ENCODE peak calls at places on chromosomes 1 and 21, in four cellular contexts. Y is A673, S is hepatocyte, D is fibroblast of mammary gland. I is an unnamed sample.
A peak's percentile ranks its signal among the peaks of the same experiment; 100 is the strongest.

GRCh38 chr21:28374881-28375280 is 617.8 kb downstream of the LTN1 start:
- DNase-seq in D (no peak), S (no peak), Y (no peak), I (no peak)

GRCh38 chr1:231970684-231971083 is 344.1 kb downstream of the DISC1 start:
- DNase-seq in S (no peak), D (no peak), Y (peak; percentile 40), I (no peak)

GRCh38 chr1:77678628-77679610 is 3.5 kb downstream of the ZZZ3 start:
- DNase-seq in Y (no peak), S (no peak), D (no peak), I (no peak)

GRCh38 chr1:248850536-248851251 is 8.2 kb downstream of the ZNF692 start:
- DNase-seq in D (no peak), S (no peak), Y (no peak), I (no peak)

GRCh38 chr1:26994020-26994745 is 691 bp downstream of the TRNP1 start:
- DNase-seq in Y (no peak), D (no peak), S (peak; percentile 68), I (no peak)

GRCh38 chr21:45767071-45768006 is 123.8 kb downstream of the PCBP3 start:
- DNase-seq in Y (no peak), D (peak; percentile 71), S (no peak), I (no peak)

GRCh38 chr1:230976360-230976759 is 2.3 kb downstream of the TTC13 start:
- DNase-seq in S (no peak), Y (no peak), D (no peak), I (no peak)

GRCh38 chr1:66788231-66788939 is 12.7 kb downstream of the INSL5 start:
- DNase-seq in D (no peak), Y (no peak), S (no peak), I (no peak)

GRCh38 chr1:81832573-81832972 is 31.8 kb downstream of the ADGRL2 start:
- DNase-seq in Y (no peak), D (peak; percentile 89), S (peak; percentile 8), I (peak; percentile 38)

GRCh38 chr1:229032455-229032854 is 238.5 kb upstream of the RAB4A start:
- DNase-seq in Y (peak; percentile 5), S (no peak), D (peak; percentile 6), I (no peak)

GRCh38 chr1:20426371-20426770 is 59.6 kb downstream of the CAMK2N1 start:
- DNase-seq in D (no peak), S (no peak), Y (no peak), I (no peak)

GRCh38 chr1:81920245-81920740 is 119.6 kb downstream of the ADGRL2 start:
- DNase-seq in D (peak; percentile 62), Y (peak; percentile 69), S (peak; percentile 32), I (no peak)

GRCh38 chr1:53121319-53122172 is 20.9 kb downstream of the SLC1A7 start:
- DNase-seq in D (peak; percentile 61), Y (no peak), S (peak; percentile 91), I (no peak)

GRCh38 chr1:223258751-223259177 is 105.2 kb downstream of the SUSD4 start:
- DNase-seq in Y (no peak), D (peak; percentile 60), S (peak; percentile 87), I (peak; percentile 23)

GRCh38 chr1:107930292-107930691 is 34.7 kb downstream of the VAV3 start:
- DNase-seq in Y (no peak), S (no peak), D (no peak), I (no peak)

GRCh38 chr1:234396092-234396491 is 22.8 kb downstream of the COA6 start:
- DNase-seq in D (no peak), S (no peak), Y (no peak), I (no peak)

GRCh38 chr1:24928631-24929090 is 1.4 kb downstream of the RUNX3 start:
- DNase-seq in D (no peak), S (no peak), Y (peak; percentile 32), I (no peak)

GRCh38 chr1:117664314-117664713 is 58.5 kb downstream of the TENT5C start:
- DNase-seq in D (no peak), S (no peak), Y (no peak), I (no peak)

GRCh38 chr1:226738421-226738994 is 574 bp downstream of the ITPKB start:
- DNase-seq in Y (peak; percentile 62), S (peak; percentile 58), D (peak; percentile 23), I (no peak)

GRCh38 chr1:10779201-10779600 is 17.2 kb downstream of the CASZ1 start:
- DNase-seq in S (no peak), D (no peak), Y (peak; percentile 66), I (no peak)

GRCh38 chr1:210260087-210260486 is 27.5 kb downstream of the SERTAD4 start:
- DNase-seq in S (no peak), D (peak; percentile 48), Y (peak; percentile 37), I (no peak)

GRCh38 chr1:3274972-3275371 is 179.5 kb upstream of the ARHGEF16 start:
- DNase-seq in S (no peak), Y (no peak), D (no peak), I (no peak)

GRCh38 chr1:108747898-108748297 is 1.4 kb downstream of the STXBP3 start:
- DNase-seq in D (no peak), Y (no peak), S (no peak), I (no peak)

GRCh38 chr1:218459878-218460277 is 114.7 kb downstream of the TGFB2 start:
- DNase-seq in Y (peak; percentile 96), D (peak; percentile 84), S (peak; percentile 50), I (no peak)

GRCh38 chr1:168621356-168621755 is 45.0 kb downstream of the XCL1 start:
- DNase-seq in Y (no peak), S (peak; percentile 37), D (no peak), I (no peak)

GRCh38 chr1:248858096-248858890 is 592 bp downstream of the ZNF692 start:
- DNase-seq in Y (peak; percentile 65), S (peak; percentile 84), D (peak; percentile 54), I (no peak)

GRCh38 chr1:119720866-119721440 is 9.2 kb downstream of the PHGDH start:
- DNase-seq in D (no peak), Y (peak; percentile 40), S (no peak), I (no peak)

GRCh38 chr21:35611752-35612151 is 448.6 kb downstream of the SETD4 start:
- DNase-seq in Y (no peak), S (no peak), D (no peak), I (no peak)

GRCh38 chr1:103373991-103374390 is 151.5 kb upstream of the RNPC3 start:
- DNase-seq in Y (no peak), D (no peak), S (no peak), I (no peak)

GRCh38 chr21:32768530-32768929 is 3.0 kb downstream of the PAXBP1 start:
- DNase-seq in S (no peak), Y (no peak), D (no peak), I (no peak)

GRCh38 chr1:97943354-97943753 is 22.5 kb upstream of the DPYD start:
- DNase-seq in Y (no peak), D (peak; percentile 83), S (no peak), I (no peak)

GRCh38 chr21:43970551-43970950 is 41.6 kb upstream of the TRAPPC10 start:
- DNase-seq in D (no peak), Y (no peak), S (no peak), I (no peak)

GRCh38 chr1:24558902-24559791 is 3.3 kb downstream of the NCMAP start:
- DNase-seq in S (no peak), Y (no peak), D (peak; percentile 74), I (no peak)

GRCh38 chr1:10556430-10557005 is 81.8 kb downstream of the PEX14 start:
- DNase-seq in D (no peak), Y (no peak), S (no peak), I (no peak)

GRCh38 chr1:21942464-21942863 is 5.4 kb upstream of the HSPG2 start:
- DNase-seq in Y (no peak), D (no peak), S (no peak), I (no peak)

GRCh38 chr21:38645282-38645681 is 147.0 kb upstream of the ERG start:
- DNase-seq in S (no peak), Y (no peak), D (peak; percentile 93), I (no peak)

GRCh38 chr1:116331523-116331922 is 41.5 kb upstream of the ATP1A1 start:
- DNase-seq in S (no peak), Y (no peak), D (no peak), I (no peak)

GRCh38 chr1:152191260-152191659 is 32.2 kb upstream of the RPTN start:
- DNase-seq in D (no peak), Y (no peak), S (no peak), I (no peak)

GRCh38 chr1:7454895-7455784 is 316.0 kb upstream of the VAMP3 start:
- DNase-seq in D (peak; percentile 34), S (no peak), Y (no peak), I (no peak)

GRCh38 chr1:216015116-216015515 is 408.1 kb downstream of the USH2A start:
- DNase-seq in S (no peak), Y (no peak), D (no peak), I (no peak)

GRCh38 chr1:115189814-115190541 is 100.7 kb upstream of the TSPAN2 start:
- DNase-seq in D (peak; percentile 97), Y (no peak), S (peak; percentile 55), I (peak; percentile 87)
- TF ChIP-seq CTCF in D (no peak), Y (no peak), S (no peak), I (no peak)

GRCh38 chr1:204580862-204581261 is 64.7 kb downstream of the MDM4 start:
- DNase-seq in S (no peak), Y (no peak), D (no peak), I (no peak)

GRCh38 chr1:204577794-204578478 is 61.7 kb downstream of the MDM4 start:
- DNase-seq in S (no peak), Y (no peak), D (no peak), I (no peak)

GRCh38 chr1:204578867-204579664 is 62.9 kb downstream of the MDM4 start:
- DNase-seq in Y (peak; percentile 49), D (peak; percentile 18), S (no peak), I (no peak)

GRCh38 chr1:204581759-204582158 is 65.6 kb downstream of the MDM4 start:
- DNase-seq in Y (no peak), D (no peak), S (no peak), I (no peak)

DNA sequence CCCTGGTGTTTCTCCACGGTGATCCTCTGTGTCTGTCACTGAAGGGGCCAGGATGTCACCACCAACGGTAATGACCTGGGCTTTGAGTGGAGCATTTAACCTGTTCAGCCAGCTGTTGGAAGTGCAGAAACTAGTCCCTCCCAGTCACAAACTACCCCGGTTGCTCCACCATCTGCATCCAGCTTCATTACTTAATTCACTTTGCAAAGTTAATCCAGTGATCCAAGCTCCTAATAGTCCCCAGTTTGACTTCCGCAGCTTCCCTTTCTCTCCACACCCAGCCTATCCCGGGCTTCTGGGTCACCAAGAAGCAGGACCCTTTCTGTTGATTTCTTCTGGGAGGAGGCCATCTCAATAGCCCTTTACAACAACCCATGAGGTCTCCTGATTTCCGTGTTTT is 63.5 kb downstream of the MDM4 start:
- DNase-seq in D (no peak), Y (no peak), S (no peak), I (no peak)
- H3K4me3 ChIP-seq in D (no peak overlapping the region), Y (no peak overlapping the region), S (no peak overlapping the region), I (no peak overlapping the region)

GRCh38 chr1:147878022-147878421 is 24.6 kb upstream of the GJA8 start:
- DNase-seq in S (no peak), D (no peak), Y (no peak), I (no peak)
- TF ChIP-seq CTCF in S (no peak), D (no peak), Y (no peak), I (no peak)

DNA sequence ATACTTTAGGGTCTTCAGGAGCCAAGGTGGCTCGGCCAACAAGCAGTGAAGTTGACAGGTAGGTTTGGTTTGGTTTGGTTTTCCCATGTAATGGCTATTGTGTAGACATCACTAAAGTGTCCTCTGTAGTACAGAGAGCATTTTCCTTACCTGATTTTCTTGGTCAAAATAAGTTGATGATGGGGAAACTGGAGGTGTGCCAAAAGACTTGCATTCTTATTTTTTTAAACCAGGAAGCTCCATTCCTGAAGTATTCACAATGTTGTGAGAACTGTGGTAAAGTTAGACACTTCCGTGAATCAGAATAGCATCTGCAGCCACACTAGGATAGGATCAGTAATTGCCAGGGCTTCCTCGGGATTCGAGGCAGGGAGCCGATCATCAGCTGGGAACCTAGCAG is 2.9 kb downstream of the ZBTB37 start:
- DNase-seq in D (no peak), S (no peak), Y (no peak), I (no peak)
- H3K4me3 ChIP-seq in D (no peak overlapping the region), S (no peak overlapping the region), Y (no peak overlapping the region), I (no peak overlapping the region)